ENCODE peak calls at places on chromosomes 16 and 17, in nine cellular contexts. C, Z, B, O, E, S, I, L and H are unnamed samples.
A peak's percentile ranks its signal among the peaks of the same experiment; 100 is the strongest.

GRCh38 chr17:21042434-21043295 is at the start of gene USP22:
- DNase-seq in L (no peak), B (no peak), I (no peak), O (peak; percentile 31), Z (peak; percentile 96), E (no peak), S (no peak), C (peak; percentile 92), H (peak; percentile 92)

GRCh38 chr16:88687676-88688012 is 1.3 kb upstream of the SNAI3 start:
- DNase-seq in C (no peak), I (no peak), Z (no peak), B (no peak), L (no peak), O (no peak), S (no peak), E (no peak), H (no peak)

GRCh38 chr16:13864689-13865088 is 55.3 kb upstream of the ERCC4 start:
- DNase-seq in Z (no peak), E (no peak), S (no peak), I (no peak), C (no peak), O (no peak), B (no peak), L (no peak), H (no peak)

GRCh38 chr17:8192070-8192815 is 2.3 kb upstream of the BORCS6 start:
- DNase-seq in Z (peak; percentile 58), I (peak; percentile 80), O (peak; percentile 78), B (peak; percentile 97), C (peak; percentile 53), L (peak; percentile 93), E (peak; percentile 87), S (peak; percentile 85), H (peak; percentile 71)

GRCh38 chr17:22441776-22442175 is 749.5 kb downstream of the KCNJ18 start:
- DNase-seq in L (no peak), Z (no peak), B (no peak), O (no peak), S (no peak), E (no peak), I (no peak), C (no peak), H (no peak)

GRCh38 chr16:8945626-8946296 is 17.9 kb downstream of the USP7 start:
- DNase-seq in E (no peak), I (no peak), Z (no peak), S (no peak), B (no peak), L (no peak), C (no peak), O (no peak), H (no peak)

GRCh38 chr17:78534492-78535284 is 42.5 kb downstream of the DNAH17 start:
- DNase-seq in C (no peak), Z (no peak), I (no peak), B (no peak), E (no peak), L (no peak), S (no peak), O (no peak), H (no peak)

GRCh38 chr16:25065899-25066298 is 45.6 kb upstream of the LCMT1 start:
- DNase-seq in I (no peak), Z (no peak), S (no peak), C (peak; percentile 58), L (no peak), O (no peak), E (no peak), B (no peak), H (peak; percentile 59)

GRCh38 chr16:27225536-27226360 is 22.4 kb downstream of the KDM8 start:
- DNase-seq in O (peak; percentile 53), L (no peak), S (no peak), E (no peak), C (no peak), Z (no peak), I (no peak), B (no peak), H (no peak)

GRCh38 chr16:5490499-5490898 is 392.9 kb upstream of the EEF2KMT start:
- DNase-seq in C (no peak), Z (peak; percentile 73), L (no peak), I (no peak), E (no peak), S (no peak), B (peak; percentile 48), O (no peak), H (peak; percentile 28)

GRCh38 chr16:47262938-47263337 is 119.2 kb upstream of the NETO2 start:
- DNase-seq in I (no peak), E (no peak), S (peak; percentile 8), B (no peak), Z (no peak), C (no peak), O (no peak), L (no peak), H (no peak)

GRCh38 chr16:15853021-15853420 is 3.8 kb downstream of the MYH11 start:
- DNase-seq in E (no peak), L (no peak), C (no peak), B (no peak), S (no peak), Z (no peak), O (no peak), I (no peak), H (no peak)

GRCh38 chr17:20706752-20707372 is 127.3 kb downstream of the CDRT15L2 start:
- DNase-seq in O (no peak), S (no peak), Z (no peak), I (no peak), B (no peak), C (no peak), E (no peak), L (no peak), H (no peak)

GRCh38 chr17:66451188-66452149 is 149.1 kb downstream of the PRKCA start:
- DNase-seq in I (no peak), Z (no peak), O (peak; percentile 40), C (no peak), E (no peak), L (no peak), B (peak; percentile 62), S (no peak), H (no peak)

GRCh38 chr17:28227278-28228108 is 91.5 kb upstream of the TMEM97 start:
- DNase-seq in I (no peak), C (peak; percentile 46), L (peak; percentile 23), O (peak; percentile 87), S (no peak), B (peak; percentile 93), Z (peak; percentile 76), E (no peak), H (no peak)

GRCh38 chr16:30025156-30025555 is 2.2 kb downstream of the C16orf92 start:
- DNase-seq in O (no peak), B (no peak), S (no peak), E (no peak), Z (no peak), L (no peak), C (peak; percentile 11), I (no peak), H (no peak)

GRCh38 chr16:74291577-74292208 is 4.9 kb upstream of the PSMD7 start:
- DNase-seq in O (no peak), S (peak; percentile 49), Z (no peak), B (no peak), E (no peak), L (peak; percentile 22), C (no peak), I (no peak), H (no peak)

GRCh38 chr17:2092253-2092652 is 37.4 kb downstream of the HIC1 start:
- DNase-seq in I (no peak), C (no peak), B (no peak), L (no peak), O (no peak), E (no peak), S (no peak), Z (no peak), H (no peak)
- TF ChIP-seq CTCF in I (no peak), C (no peak), B (no peak), L (no peak), O (no peak), E (peak; percentile 8), S (no peak), Z (no peak), H (no peak)

DNA sequence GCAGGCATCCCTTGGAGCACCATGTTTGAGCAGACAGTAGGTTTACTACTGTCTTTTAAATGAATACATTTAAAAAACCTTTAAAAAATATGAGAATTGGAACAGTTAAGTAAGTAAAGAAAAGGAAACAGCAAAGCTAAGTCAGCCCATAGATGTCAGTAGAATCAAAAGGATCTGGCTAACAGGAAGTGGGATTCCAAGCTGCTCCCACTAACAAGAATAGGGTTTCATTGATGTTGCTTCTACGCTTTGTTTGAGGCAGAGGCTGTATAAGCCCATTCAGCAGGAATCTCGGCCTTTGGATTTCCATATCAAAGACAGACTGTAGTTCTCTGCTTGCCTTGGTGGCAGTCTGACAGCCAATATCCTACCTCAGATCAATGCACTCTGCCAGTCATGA is 122.9 kb upstream of the ELAC2 start:
- DNase-seq in L (peak; percentile 1), C (no peak), S (peak; percentile 24), I (no peak), O (no peak), Z (no peak), E (no peak), B (no peak), H (no peak)
- TF ChIP-seq CTCF in L (no peak), C (no peak), S (peak; percentile 30), I (no peak), O (no peak), Z (no peak), E (no peak), B (no peak), H (no peak)

DNA sequence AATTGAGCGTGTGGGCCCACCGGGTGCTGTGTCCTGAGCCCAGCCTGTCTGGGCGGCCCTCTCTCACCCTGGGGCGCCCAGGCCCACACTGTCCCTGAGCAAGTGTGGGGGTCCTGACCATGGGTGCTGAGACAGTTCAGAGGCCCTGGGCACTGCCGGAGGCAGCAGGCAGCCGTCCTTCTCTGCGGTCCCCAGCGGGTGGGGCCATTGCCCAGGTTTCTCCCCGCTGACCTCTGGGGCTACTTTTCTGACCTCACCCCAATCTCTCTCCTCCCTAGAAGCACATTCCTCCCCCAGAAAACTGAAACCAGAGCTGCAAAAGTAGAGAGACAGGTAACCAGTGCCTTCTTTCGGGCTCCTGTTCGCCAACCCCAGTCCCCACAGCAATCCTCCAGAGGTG is 36.0 kb upstream of the PVALEF start:
- DNase-seq in B (no peak), Z (no peak), S (no peak), O (no peak), E (no peak), L (no peak), C (no peak), I (no peak), H (no peak)
- TF ChIP-seq CTCF in B (peak; percentile 19), Z (no peak), S (no peak), O (no peak), E (no peak), L (no peak), C (no peak), I (no peak), H (no peak)

GRCh38 chr17:32876414-32877163 is at the start of gene MYO1D:
- DNase-seq in L (no peak), Z (peak; percentile 75), B (peak; percentile 48), O (peak; percentile 79), I (peak; percentile 25), S (no peak), E (no peak), C (peak; percentile 75), H (peak; percentile 70)
- TF ChIP-seq CTCF in L (no peak), Z (peak; percentile 38), B (no peak), O (peak; percentile 20), I (peak; percentile 42), S (no peak), E (peak; percentile 53), C (peak; percentile 38), H (peak; percentile 71)

DNA sequence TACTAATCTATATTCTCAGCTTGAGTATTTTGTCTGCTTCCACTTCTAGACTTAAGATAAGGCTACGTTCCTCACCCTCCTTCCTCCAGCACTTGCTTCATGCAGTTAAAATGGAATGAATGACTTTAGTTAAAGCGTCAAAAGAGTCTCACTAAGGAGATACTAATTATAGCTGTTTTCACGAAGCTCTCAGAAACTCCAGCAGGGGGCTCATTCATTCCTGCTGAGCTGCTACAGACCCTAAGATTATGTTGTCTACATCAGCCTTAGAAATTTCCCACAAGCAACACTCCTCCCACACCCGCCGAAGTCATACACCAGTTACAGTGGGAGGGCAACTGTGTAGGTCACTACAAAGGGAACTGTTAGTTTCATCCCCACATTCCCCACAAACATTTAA is 57.0 kb upstream of the KIFC3 start:
- DNase-seq in B (peak; percentile 82), S (peak; percentile 34), I (no peak), O (no peak), C (no peak), L (peak; percentile 62), Z (no peak), E (no peak), H (no peak)
- TF ChIP-seq CTCF in B (peak; percentile 55), S (peak; percentile 38), I (peak; percentile 34), O (no peak), C (no peak), L (peak; percentile 62), Z (no peak), E (peak; percentile 23), H (no peak)